ENCODE peak calls at places on chromosomes 2 and 18, in ten cellular contexts. U is pancreas, Q is HCT116, B is adrenal gland, T is cardiac muscle cell, K is colonic mucosa, E is lung, M is fibroblast of lung, C is hepatocyte, P is A549. O is an unnamed sample.

GRCh38 chr2:219207884-219208740 is 1.5 kb downstream of the ZFAND2B start:
- DNase-seq in K (peak), T (no peak), P (peak), B (no peak), M (peak), Q (no peak), U (no peak), E (no peak), C (peak), O (no peak)

GRCh38 chr2:232030229-232030628 is 68.7 kb downstream of the DIS3L2 start:
- DNase-seq in P (peak), E (no peak), U (no peak), K (no peak), C (no peak), T (no peak), B (no peak), Q (no peak), M (no peak), O (peak)

GRCh38 chr2:219459460-219460311 is 25.0 kb downstream of the SPEG start:
- DNase-seq in P (peak), T (peak), M (peak), K (peak), E (peak), Q (no peak), B (peak), C (peak), U (peak), O (peak)

GRCh38 chr2:72147303-72147970 is at the start of gene CYP26B1:
- DNase-seq in C (peak), K (no peak), U (peak), T (peak), Q (no peak), E (peak), M (no peak), B (peak), P (no peak), O (peak)

GRCh38 chr18:77495982-77496690 is 246.5 kb downstream of the GALR1 start:
- DNase-seq in T (no peak), B (no peak), C (no peak), U (no peak), K (no peak), E (no peak), M (no peak), Q (no peak), P (no peak), O (no peak)

GRCh38 chr2:190656301-190656700 is 7.4 kb downstream of the NAB1 start:
- DNase-seq in U (no peak), P (no peak), E (no peak), K (no peak), Q (no peak), T (no peak), B (no peak), M (no peak), C (no peak), O (no peak)

GRCh38 chr18:24009651-24010333 is 4.8 kb upstream of the TTC39C start:
- DNase-seq in K (no peak), U (no peak), B (no peak), P (no peak), T (no peak), Q (no peak), E (no peak), M (no peak), C (no peak), O (no peak)

GRCh38 chr2:109264595-109265328 is 135.8 kb downstream of the SH3RF3 start:
- DNase-seq in M (peak), T (no peak), B (no peak), C (peak), Q (no peak), K (no peak), U (peak), E (no peak), P (no peak), O (peak)

GRCh38 chr2:173221081-173221695 is 133.5 kb upstream of the CDCA7 start:
- DNase-seq in M (no peak), B (no peak), U (no peak), P (no peak), T (no peak), K (no peak), C (no peak), Q (no peak), E (no peak), O (no peak)

GRCh38 chr2:228777855-228778355 is 493.2 kb downstream of the PID1 start:
- DNase-seq in E (no peak), C (no peak), T (no peak), K (no peak), Q (no peak), B (no peak), U (no peak), P (no peak), M (peak), O (no peak)

GRCh38 chr2:129188451-129188850 is 791.0 kb upstream of the RAB6C start:
- DNase-seq in C (no peak), U (no peak), T (no peak), M (no peak), B (no peak), E (no peak), P (no peak), Q (no peak), K (no peak), O (no peak)

GRCh38 chr2:129192117-129192516 is 787.3 kb upstream of the RAB6C start:
- DNase-seq in K (no peak), T (no peak), U (no peak), B (no peak), E (no peak), C (no peak), M (no peak), Q (no peak), P (no peak), O (no peak)

GRCh38 chr2:129191530-129191929 is 787.9 kb upstream of the RAB6C start:
- DNase-seq in M (no peak), T (peak), P (no peak), C (peak), U (no peak), B (no peak), Q (no peak), K (no peak), E (no peak), O (no peak)

GRCh38 chr2:129187379-129187778 is 792.1 kb upstream of the RAB6C start:
- DNase-seq in P (no peak), M (no peak), C (no peak), Q (no peak), T (no peak), U (no peak), B (no peak), K (no peak), E (no peak), O (no peak)

GRCh38 chr2:129189617-129190016 is 789.8 kb upstream of the RAB6C start:
- DNase-seq in U (no peak), E (no peak), M (no peak), T (peak), B (no peak), P (no peak), Q (no peak), K (no peak), C (no peak), O (no peak)
- TF ChIP-seq CTCF in U (no peak), E (no peak), M (no peak), T (no peak), B (no peak), P (no peak), Q (no peak), K (no peak), C (no peak), O (peak)

DNA sequence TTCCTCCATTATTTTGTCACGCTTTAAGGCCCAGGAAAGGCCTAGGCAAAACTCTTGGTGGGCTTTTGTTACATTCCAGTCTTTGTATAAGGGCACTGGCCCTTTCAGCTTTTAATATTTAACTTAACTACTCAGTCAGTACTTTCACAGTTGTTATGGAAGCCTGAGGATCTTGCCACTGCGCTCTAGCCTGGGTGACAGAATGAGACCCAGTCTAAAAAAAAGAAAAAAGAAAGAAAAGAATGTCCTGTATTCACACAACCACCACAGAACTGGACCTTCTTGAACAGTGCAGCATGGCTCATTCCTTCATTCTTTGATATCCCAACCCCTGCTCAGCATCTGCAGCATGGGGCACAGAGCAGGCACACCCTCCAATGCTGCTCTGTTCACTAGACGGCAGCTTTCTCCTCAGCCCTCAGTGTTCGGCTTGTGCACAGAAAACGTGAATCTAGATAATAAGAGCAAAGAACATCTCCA is 93.4 kb upstream of the MSH2 start:
- DNase-seq in U (no peak), E (no peak), C (no peak), P (no peak), T (no peak), Q (no peak), K (no peak), B (no peak), M (no peak), O (no peak)
- H3K4me3 ChIP-seq in U (no peak), E (no peak), C (no peak), P (no peak), T (no peak), Q (no peak), K (no peak), B (no peak), M (no peak), O (no peak)

DNA sequence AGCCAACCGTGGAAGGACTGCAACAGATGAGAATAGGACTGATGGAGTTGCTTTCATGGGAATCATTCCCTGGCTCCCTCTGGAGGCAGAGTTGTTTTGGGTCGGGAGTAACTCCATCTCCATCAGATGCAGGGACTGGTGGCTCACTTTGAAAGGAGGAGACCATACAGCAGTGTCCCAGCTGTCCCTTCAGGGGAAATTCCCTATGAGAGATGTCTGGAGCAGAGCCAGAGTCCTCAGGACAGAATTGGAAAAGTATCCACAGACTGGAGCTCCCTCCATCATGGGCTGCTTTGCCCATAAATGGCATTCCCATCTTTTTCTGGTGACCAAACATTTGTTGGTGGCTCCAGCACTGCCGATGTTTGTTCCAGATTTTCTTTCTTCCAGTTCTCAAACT is 144.3 kb downstream of the NCK2 start:
- DNase-seq in M (no peak), P (no peak), U (no peak), C (no peak), K (no peak), Q (no peak), B (no peak), T (no peak), E (no peak), O (no peak)
- H3K27ac ChIP-seq in M (no peak), P (no peak), U (no peak), C (no peak), K (no peak), Q (no peak), B (no peak), T (no peak), E (no peak), O (no peak)

DNA sequence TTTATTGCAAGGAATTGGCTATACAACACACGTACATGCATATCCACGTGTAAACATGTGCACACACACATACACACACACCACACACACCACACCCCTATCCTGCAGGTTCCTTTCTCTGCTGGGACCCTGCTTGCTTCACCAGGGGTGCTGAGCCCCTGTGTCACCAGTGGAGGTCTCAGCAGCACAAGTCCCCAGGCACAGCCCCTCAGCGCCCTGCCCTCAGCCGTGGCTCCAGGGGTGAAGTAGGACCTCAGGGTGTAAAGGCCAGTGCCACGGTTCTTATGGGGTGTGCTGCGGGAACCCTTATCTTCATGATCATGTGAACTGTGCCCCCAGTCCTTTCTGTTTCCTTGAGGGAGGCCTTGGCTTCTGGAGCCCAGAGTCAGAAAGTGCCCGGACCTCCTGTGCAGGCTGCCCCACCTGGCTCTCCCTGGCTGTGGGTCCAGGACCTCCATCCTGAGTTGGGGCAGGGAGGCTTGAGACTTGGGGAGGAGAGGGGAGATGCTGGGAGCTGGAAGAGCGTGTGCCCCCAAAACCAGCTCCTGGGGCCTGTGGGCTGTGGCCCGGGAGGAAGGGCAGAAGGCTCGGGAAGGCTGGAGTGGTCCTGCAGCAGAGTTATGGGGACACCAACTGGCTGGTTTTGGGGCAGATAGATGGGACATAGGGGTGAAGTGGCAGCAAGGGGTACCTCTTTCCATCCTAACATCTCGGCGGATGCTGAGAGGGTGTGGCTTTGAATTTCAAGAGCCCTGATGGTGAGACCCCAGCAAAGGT is 20.3 kb upstream of the KLF11 start:
- DNase-seq in B (no peak), Q (no peak), C (no peak), E (no peak), T (no peak), U (no peak), P (no peak), K (no peak), M (no peak), O (no peak)
- TF ChIP-seq CTCF in B (no peak), Q (no peak), C (no peak), E (no peak), T (no peak), U (no peak), P (peak), K (no peak), M (no peak), O (peak)

DNA sequence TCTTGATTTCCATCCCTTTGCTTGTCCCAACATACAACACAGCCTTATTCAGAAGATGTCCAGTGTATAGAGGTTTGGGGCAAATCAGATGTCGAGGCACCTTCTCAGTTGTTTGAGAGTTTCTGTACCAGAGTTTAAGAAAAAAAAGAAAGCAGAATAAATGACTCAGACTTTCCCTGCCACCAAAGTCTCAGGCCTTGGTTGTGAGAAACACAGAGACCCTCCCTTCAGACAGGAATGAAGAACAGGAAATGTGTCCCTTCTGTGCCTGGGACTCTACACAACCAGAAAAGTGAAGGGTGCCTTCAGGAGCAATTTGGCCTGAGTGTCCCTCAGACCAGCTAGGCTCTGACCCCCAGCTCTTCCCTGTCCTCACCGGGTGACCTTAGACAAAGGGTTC is 37.3 kb upstream of the REL start:
- DNase-seq in Q (no peak), P (no peak), K (no peak), M (no peak), T (no peak), U (no peak), B (no peak), C (no peak), E (no peak), O (no peak)
- H3K4me3 ChIP-seq in Q (no peak), P (no peak), K (no peak), M (no peak), T (no peak), U (no peak), B (no peak), C (no peak), E (no peak), O (no peak)

DNA sequence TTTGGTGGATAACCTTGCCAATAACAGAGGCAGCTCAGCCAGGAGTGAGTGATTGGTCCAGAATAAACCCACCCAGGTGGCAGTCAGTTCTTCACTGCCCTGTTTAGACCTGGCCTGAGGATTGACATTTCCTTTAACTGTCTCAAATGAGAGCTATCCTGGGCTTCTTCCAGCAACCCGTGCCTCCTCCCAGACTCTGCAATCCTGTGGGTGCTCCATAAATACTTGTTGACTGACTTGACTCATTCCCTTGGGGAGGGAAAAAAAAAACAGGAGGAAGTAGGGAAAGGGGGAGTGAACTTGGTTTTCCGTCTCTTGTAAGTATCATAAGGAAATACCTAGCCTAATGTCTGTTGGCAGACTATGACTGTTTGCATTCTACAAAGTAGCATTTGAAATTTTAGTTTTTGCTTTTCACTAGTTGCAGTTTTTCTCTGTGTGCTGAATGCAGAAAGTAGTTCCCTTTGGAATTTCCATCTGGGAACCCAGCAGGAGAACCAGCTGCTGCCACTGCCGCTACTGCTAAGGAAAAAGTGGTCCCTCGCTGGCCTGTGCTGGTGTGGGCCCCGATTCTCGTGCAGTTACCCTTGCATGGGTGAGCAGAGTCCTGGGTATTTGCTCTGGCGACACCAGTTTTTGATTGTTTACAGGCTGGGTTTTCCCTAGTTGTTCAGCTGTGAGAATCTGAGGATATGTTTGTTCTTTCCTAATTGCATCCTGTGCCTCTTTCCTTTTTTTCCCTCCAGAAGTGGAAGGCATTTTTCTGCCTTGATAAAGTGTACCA is 78.9 kb downstream of the TGOLN2 start:
- DNase-seq in E (no peak), M (peak), K (peak), T (no peak), U (no peak), B (no peak), Q (peak), C (peak), P (peak), O (no peak)
- H3K27ac ChIP-seq in E (peak), M (peak), K (peak), T (peak), U (no peak), B (no peak), Q (peak), C (peak), P (no peak), O (peak)

O was measured in WERI-Rb-1.